ENCODE peak calls at places on chromosomes 3 and 15, in four cellular contexts. X, E, I and M are unnamed samples.

GRCh38 chr3:124281453-124282316 is 289.8 kb upstream of the ROPN1 start:
- DNase-seq in E (peak; percentile 65), I (no peak), X (no peak), M (peak; percentile 44)

GRCh38 chr3:127056976-127057375 is 74.1 kb downstream of the PLXNA1 start:
- DNase-seq in I (no peak), E (no peak), X (no peak), M (no peak)

GRCh38 chr3:184237772-184238171 is 8.4 kb downstream of the VWA5B2 start:
- DNase-seq in E (no peak), X (no peak), I (no peak), M (peak; percentile 37)

GRCh38 chr3:102092617-102093466 is 243.5 kb downstream of the NFKBIZ start:
- DNase-seq in E (peak; percentile 80), I (no peak), X (peak; percentile 80), M (no peak)

GRCh38 chr3:44918581-44918980 is 44.2 kb downstream of the TGM4 start:
- DNase-seq in X (no peak), E (no peak), I (no peak), M (no peak)

GRCh38 chr3:58260733-58261132 is 23.1 kb downstream of the ABHD6 start:
- DNase-seq in E (peak; percentile 80), X (no peak), I (no peak), M (no peak)

GRCh38 chr3:138594150-138594934 is at the start of gene CEP70:
- DNase-seq in E (peak; percentile 96), X (peak; percentile 76), I (peak; percentile 95), M (no peak)

GRCh38 chr3:29694331-29694730 is 413.5 kb downstream of the RBMS3 start:
- DNase-seq in X (no peak), I (no peak), E (peak; percentile 16), M (no peak)

GRCh38 chr3:123708531-123708930 is 123.7 kb upstream of the HACD2 start:
- DNase-seq in X (no peak), E (no peak), I (no peak), M (no peak)

GRCh38 chr15:79128556-79128955 is 38.0 kb upstream of the RASGRF1 start:
- DNase-seq in E (no peak), I (no peak), X (no peak), M (no peak)

GRCh38 chr3:66822059-66823009 is 175.8 kb upstream of the KBTBD8 start:
- DNase-seq in X (no peak), E (peak; percentile 65), I (peak; percentile 80), M (no peak)

GRCh38 chr15:43948691-43949325 is 122.0 kb downstream of the WDR76 start:
- DNase-seq in X (no peak), E (peak; percentile 26), I (no peak), M (no peak)

GRCh38 chr3:126036056-126036549 is 47.8 kb downstream of the SLC41A3 start:
- DNase-seq in X (no peak), E (no peak), I (peak; percentile 23), M (no peak)

GRCh38 chr3:17456650-17457049 is 285.8 kb downstream of the TBC1D5 start:
- DNase-seq in E (no peak), X (no peak), I (no peak), M (no peak)

GRCh38 chr3:151171145-151171544 is 31.9 kb downstream of the GPR171 start:
- DNase-seq in X (no peak), I (no peak), E (peak; percentile 30), M (no peak)

GRCh38 chr3:117131259-117131658 is 421.7 kb downstream of the TUSC7 start:
- DNase-seq in X (no peak), I (peak; percentile 40), E (no peak), M (no peak)

GRCh38 chr3:58025824-58026579 is 17.8 kb downstream of the FLNB start:
- DNase-seq in X (no peak), E (no peak), I (peak; percentile 71), M (peak; percentile 76)

GRCh38 chr3:46029953-46030543 is 2.8 kb upstream of the XCR1 start:
- DNase-seq in X (no peak), I (no peak), E (no peak), M (no peak)

GRCh38 chr3:1190576-1190975 is 97.8 kb downstream of the CNTN6 start:
- DNase-seq in X (no peak), I (no peak), E (no peak), M (no peak)

GRCh38 chr3:15097889-15098288 is 1.1 kb downstream of the RBSN start:
- DNase-seq in E (peak; percentile 67), I (no peak), X (no peak), M (no peak)

GRCh38 chr15:57496946-57497944 is 94.5 kb upstream of the MYZAP start:
- DNase-seq in I (peak; percentile 76), E (no peak), X (no peak), M (peak; percentile 95)

GRCh38 chr15:90818251-90819210 is 49.9 kb upstream of the FURIN start:
- DNase-seq in I (peak; percentile 27), E (no peak), X (no peak), M (no peak)

GRCh38 chr3:13076255-13076654 is 3.0 kb upstream of the IQSEC1 start:
- DNase-seq in E (no peak), X (no peak), I (no peak), M (no peak)